ENCODE peak calls at places on chromosome 19, in seven cellular contexts. L is choroid plexus epithelial cell; Q is tibial nerve; T is foreskin fibroblast; R is activated naive CD8-positive, alpha-beta T cell treated with anti-CD3 and anti-CD28 coated beads, Interleukin-2, amount 10 ng/mL, durations not matched to agents 7 days and 5 days; J is dorsolateral prefrontal cortex; H is stimulated activated CD8-positive, alpha-beta memory T cell treated with anti-CD3 and anti-CD28 coated beads, Interleukin-7, amount 100 ng/mL, for 48 hours. K is an unnamed sample.

GRCh38 chr19:51473009-51473707 is 5.2 kb upstream of the CEACAM18 start:
- DNase-seq in L (peak), Q (peak), T (peak), R (peak), J (peak), H (peak), K (peak)

GRCh38 chr19:8307400-8307964 is 676 bp downstream of the CD320 start:
- DNase-seq in L (no peak), Q (peak), T (no peak), R (no peak), J (no peak), H (no peak), K (no peak)

GRCh38 chr19:1122972-1123363 is 19.2 kb downstream of the GPX4 start:
- DNase-seq in L (peak), Q (no peak), T (peak), R (no peak), J (no peak), H (peak), K (no peak)

GRCh38 chr19:1632462-1633268 is 19.8 kb downstream of the TCF3 start:
- DNase-seq in L (no peak), Q (no peak), T (no peak), R (no peak), J (no peak), H (no peak), K (no peak)

GRCh38 chr19:35712910-35713845 is 4.6 kb upstream of the KMT2B start:
- DNase-seq in L (no peak), Q (no peak), T (no peak), R (peak), J (no peak), H (peak), K (no peak)

GRCh38 chr19:55567708-55568328 is 12.8 kb downstream of the ZNF579 start:
- DNase-seq in L (no peak), Q (no peak), T (no peak), R (no peak), J (no peak), H (no peak), K (no peak)

GRCh38 chr19:9370747-9371619 is 8.2 kb downstream of the ZNF177 start:
- DNase-seq in L (peak), Q (no peak), T (no peak), R (no peak), J (no peak), H (no peak), K (no peak)

GRCh38 chr19:47280183-47280797 is 5.6 kb downstream of the INAFM1 start:
- DNase-seq in L (peak), Q (no peak), T (no peak), R (peak), J (no peak), H (no peak), K (no peak)

GRCh38 chr19:12706332-12706718 is 9.9 kb upstream of the FBXW9 start:
- DNase-seq in L (no peak), Q (no peak), T (no peak), R (no peak), J (no peak), H (no peak), K (no peak)

GRCh38 chr19:33110201-33110910 is 21.6 kb upstream of the WDR88 start:
- DNase-seq in L (peak), Q (no peak), T (peak), R (no peak), J (no peak), H (no peak), K (no peak)

GRCh38 chr19:17346109-17346671 is 8.8 kb downstream of the GTPBP3 start:
- DNase-seq in L (peak), Q (peak), T (peak), R (peak), J (peak), H (no peak), K (no peak)

GRCh38 chr19:51364200-51365106 is 1.7 kb downstream of the ETFB start:
- DNase-seq in L (peak), Q (no peak), T (peak), R (no peak), J (peak), H (no peak), K (no peak)

GRCh38 chr19:5128932-5129389 is 160.0 kb downstream of the KDM4B start:
- DNase-seq in L (peak), Q (no peak), T (no peak), R (no peak), J (no peak), H (no peak), K (no peak)

GRCh38 chr19:46721269-46722003 is 4.5 kb upstream of the PRKD2 start:
- DNase-seq in L (no peak), Q (no peak), T (no peak), R (no peak), J (no peak), H (no peak), K (no peak)

GRCh38 chr19:48654299-48655059 is 8.5 kb upstream of the CA11 start:
- DNase-seq in L (peak), Q (no peak), T (no peak), R (no peak), J (no peak), H (no peak), K (no peak)

GRCh38 chr19:1408300-1409203 is 1.2 kb downstream of the DAZAP1 start:
- DNase-seq in L (peak), Q (no peak), T (no peak), R (peak), J (no peak), H (no peak), K (no peak)

GRCh38 chr19:5066768-5067167 is 97.9 kb downstream of the KDM4B start:
- DNase-seq in L (no peak), Q (no peak), T (no peak), R (no peak), J (no peak), H (no peak), K (no peak)

GRCh38 chr19:50648659-50649058 is 586 bp upstream of the C19orf81 start:
- DNase-seq in L (no peak), Q (no peak), T (no peak), R (no peak), J (no peak), H (no peak), K (no peak)

GRCh38 chr19:30036154-30037129 is 94.4 kb downstream of the URI1 start:
- DNase-seq in L (peak), Q (no peak), T (peak), R (no peak), J (no peak), H (no peak), K (no peak)

GRCh38 chr19:1161716-1162115 is 12.4 kb downstream of the SBNO2 start:
- DNase-seq in L (peak), Q (no peak), T (no peak), R (no peak), J (no peak), H (no peak), K (no peak)

GRCh38 chr19:1090731-1091543 is 4.2 kb downstream of the POLR2E start:
- DNase-seq in L (no peak), Q (no peak), T (no peak), R (peak), J (no peak), H (no peak), K (no peak)

GRCh38 chr19:45613926-45614725 is 12.1 kb upstream of the GPR4 start:
- DNase-seq in L (peak), Q (no peak), T (peak), R (no peak), J (no peak), H (no peak), K (no peak)

GRCh38 chr19:58558623-58559274 is 338 bp upstream of the UBE2M start:
- DNase-seq in L (peak), Q (peak), T (peak), R (peak), J (peak), H (peak), K (peak)

GRCh38 chr19:12769689-12770088 is 5.7 kb downstream of the HOOK2 start:
- DNase-seq in L (no peak), Q (no peak), T (no peak), R (peak), J (no peak), H (no peak), K (no peak)

GRCh38 chr19:7792286-7792685 is 29.2 kb downstream of the CLEC4M start:
- DNase-seq in L (peak), Q (no peak), T (no peak), R (no peak), J (no peak), H (no peak), K (no peak)

GRCh38 chr19:543912-544608 is at the start of gene GZMM:
- DNase-seq in L (no peak), Q (no peak), T (no peak), R (peak), J (no peak), H (peak), K (no peak)

GRCh38 chr19:41871573-41872383 is 5.3 kb upstream of the CD79A start:
- DNase-seq in L (no peak), Q (no peak), T (no peak), R (peak), J (no peak), H (peak), K (no peak)

GRCh38 chr19:5665781-5666513 is 14.4 kb downstream of the MICOS13 start:
- DNase-seq in L (peak), Q (no peak), T (peak), R (no peak), J (no peak), H (no peak), K (no peak)

GRCh38 chr19:58154287-58154678 is 3.7 kb upstream of the ZNF329 start:
- DNase-seq in L (peak), Q (no peak), T (peak), R (no peak), J (no peak), H (no peak), K (no peak)

K was measured in esophagus muscularis mucosa.